ENCODE peak calls at places on chromosomes 12 and 14, in ten cellular contexts. F is fibroblast of lung, G is K562, C is A673, O is left lung, J is ascending aorta, T is sigmoid colon, W is tibial artery, Z is uterus, R is dorsolateral prefrontal cortex. X is an unnamed sample.

GRCh38 chr12:51399893-51400292 is 8.7 kb upstream of the GALNT6 start:
- DNase-seq in F (no peak), G (no peak), C (no peak), O (no peak), J (no peak), T (no peak), W (no peak), Z (no peak), R (no peak), X (no peak)

GRCh38 chr14:25887251-25887908 is 710.5 kb downstream of the NOVA1 start:
- DNase-seq in F (no peak), G (no peak), C (no peak), O (no peak), J (no peak), T (no peak), W (no peak), Z (no peak), R (no peak), X (no peak)

GRCh38 chr12:52198454-52199215 is 6.8 kb upstream of the KRT80 start:
- DNase-seq in F (no peak), G (no peak), C (no peak), O (peak; percentile 81), J (no peak), T (no peak), W (peak; percentile 52), Z (no peak), R (no peak), X (no peak)

GRCh38 chr14:20970983-20971704 is 15.9 kb downstream of the RNASE2 start:
- DNase-seq in F (peak; percentile 80), G (peak; percentile 85), C (peak; percentile 90), O (peak; percentile 98), J (peak; percentile 90), T (peak; percentile 92), W (peak; percentile 75), Z (peak; percentile 87), R (peak; percentile 74), X (peak; percentile 95)

GRCh38 chr14:100782516-100783320 is 43.2 kb upstream of the MEG3 start:
- DNase-seq in F (no peak), G (no peak), C (no peak), O (no peak), J (peak; percentile 50), T (peak; percentile 36), W (no peak), Z (no peak), R (peak; percentile 21), X (no peak)

GRCh38 chr14:34187645-34188044 is 236.8 kb upstream of the EGLN3 start:
- DNase-seq in F (no peak), G (no peak), C (no peak), O (no peak), J (no peak), T (no peak), W (no peak), Z (no peak), R (no peak), X (no peak)

GRCh38 chr12:2638273-2639019 is 156.3 kb upstream of the FKBP4 start:
- DNase-seq in F (no peak), G (no peak), C (no peak), O (no peak), J (no peak), T (peak; percentile 42), W (peak; percentile 1), Z (no peak), R (no peak), X (peak; percentile 37)

GRCh38 chr12:79524507-79525148 is 166.1 kb downstream of the PAWR start:
- DNase-seq in F (no peak), G (no peak), C (peak; percentile 68), O (no peak), J (no peak), T (no peak), W (no peak), Z (no peak), R (no peak), X (no peak)

GRCh38 chr14:103280278-103280917 is 53.6 kb upstream of the EIF5 start:
- DNase-seq in F (no peak), G (no peak), C (no peak), O (no peak), J (no peak), T (no peak), W (no peak), Z (no peak), R (no peak), X (no peak)

GRCh38 chr14:103281496-103282231 is 52.4 kb upstream of the EIF5 start:
- DNase-seq in F (peak; percentile 63), G (no peak), C (peak; percentile 77), O (no peak), J (no peak), T (peak; percentile 82), W (no peak), Z (peak; percentile 56), R (no peak), X (peak; percentile 82)

GRCh38 chr14:103283916-103284315 is 50.1 kb upstream of the EIF5 start:
- DNase-seq in F (no peak), G (no peak), C (no peak), O (no peak), J (no peak), T (no peak), W (no peak), Z (no peak), R (no peak), X (no peak)

GRCh38 chr14:103284574-103285467 is 49.2 kb upstream of the EIF5 start:
- DNase-seq in F (peak; percentile 49), G (no peak), C (no peak), O (no peak), J (no peak), T (no peak), W (no peak), Z (no peak), R (no peak), X (peak; percentile 54)

DNA sequence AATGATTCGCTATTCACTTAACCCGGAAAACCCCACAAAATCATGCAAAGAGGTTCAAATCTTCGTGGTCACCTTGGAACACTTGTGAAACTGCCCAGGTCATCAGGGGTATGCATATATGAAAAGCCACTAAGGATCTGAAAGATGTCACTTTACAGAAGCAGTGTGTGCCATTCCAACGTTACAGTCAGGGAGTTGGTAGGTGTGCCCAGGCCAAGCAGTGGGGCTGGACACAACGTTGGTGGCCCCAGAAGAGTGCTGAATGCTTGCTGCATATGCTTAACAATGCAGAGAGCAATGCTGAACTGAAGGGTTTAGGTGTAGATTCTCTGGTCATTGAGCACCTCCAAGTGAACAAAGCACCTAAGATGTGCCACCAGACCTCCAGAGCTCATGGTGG is 51.1 kb upstream of the EIF5 start:
- DNase-seq in F (no peak), G (no peak), C (no peak), O (no peak), J (no peak), T (no peak), W (no peak), Z (no peak), R (no peak), X (no peak)
- H3K27me3 ChIP-seq in F (peaks cover 7% of the 10 kb centered on the region), G (peaks cover 17% of the 10 kb centered on the region), C (no peaks in the 10 kb centered on the region), O (peaks cover 82% of the 10 kb centered on the region), J (peaks cover 10% of the 10 kb centered on the region), T (peaks cover 35% of the 10 kb centered on the region), W (peaks cover 66% of the 10 kb centered on the region), Z (no peaks in the 10 kb centered on the region), R (peaks cover 34% of the 10 kb centered on the region), X (peaks cover 29% of the 10 kb centered on the region)

DNA sequence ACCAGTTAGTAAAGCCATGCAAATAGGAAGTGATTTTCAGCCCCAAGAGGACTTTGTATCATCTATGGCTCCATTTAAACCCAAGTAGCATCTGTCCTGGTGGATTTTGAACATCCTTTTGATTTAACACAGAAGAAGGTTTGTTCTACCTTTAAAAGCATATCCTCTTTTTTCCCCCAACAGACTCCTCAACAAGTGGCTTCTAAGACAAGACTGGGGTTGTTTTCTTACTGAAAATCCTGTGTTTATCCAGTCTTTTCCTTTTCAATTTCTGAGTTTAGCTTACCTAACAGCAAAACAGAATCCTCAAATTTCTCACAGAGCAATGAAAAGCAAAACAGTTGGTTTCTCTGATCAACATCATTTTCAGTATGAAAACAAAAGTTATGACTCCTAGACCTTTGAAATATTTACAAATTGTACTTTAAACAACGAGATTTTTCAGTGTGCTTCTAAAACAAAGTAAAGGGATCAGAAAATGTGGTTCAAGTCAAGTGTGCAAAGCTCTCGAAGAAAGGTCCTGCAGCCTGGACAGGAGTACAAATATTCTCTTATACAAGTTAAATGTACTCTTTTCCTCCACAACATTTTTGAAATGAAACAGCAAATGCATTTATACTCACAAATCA is 2.8 kb downstream of the PHLDA1 start:
- DNase-seq in F (peak; percentile 35), G (no peak), C (no peak), O (no peak), J (no peak), T (no peak), W (no peak), Z (no peak), R (no peak), X (no peak)
- H3K4me3 ChIP-seq in F (peak overlapping the region; percentile 89), G (no peak overlapping the region), C (no peak overlapping the region), O (peak overlapping the region; percentile 57), J (peak overlapping the region; percentile 58), T (peak overlapping the region; percentile 84), W (peak overlapping the region; percentile 83), Z (peak overlapping the region; percentile 89), R (peak overlapping the region; percentile 85), X (peak overlapping the region; percentile 80)

GRCh38 chr12:93802293-93802692 is 125.1 kb downstream of the CRADD start:
- DNase-seq in F (no peak), G (no peak), C (no peak), O (no peak), J (no peak), T (no peak), W (no peak), Z (no peak), R (no peak), X (no peak)

GRCh38 chr12:93803408-93803807 is 126.2 kb downstream of the CRADD start:
- DNase-seq in F (peak; percentile 88), G (no peak), C (peak; percentile 53), O (no peak), J (no peak), T (no peak), W (no peak), Z (no peak), R (no peak), X (no peak)

GRCh38 chr12:93805736-93806141 is 128.6 kb downstream of the CRADD start:
- DNase-seq in F (no peak), G (no peak), C (peak; percentile 78), O (no peak), J (no peak), T (no peak), W (no peak), Z (no peak), R (no peak), X (no peak)

GRCh38 chr12:93804392-93805179 is 127.4 kb downstream of the CRADD start:
- DNase-seq in F (no peak), G (no peak), C (no peak), O (no peak), J (no peak), T (no peak), W (no peak), Z (no peak), R (no peak), X (no peak)

GRCh38 chr12:93802698-93803097 is 125.5 kb downstream of the CRADD start:
- DNase-seq in F (peak; percentile 77), G (no peak), C (no peak), O (no peak), J (no peak), T (no peak), W (no peak), Z (no peak), R (no peak), X (peak; percentile 21)
- TF ChIP-seq CTCF in F (peak; percentile 56), G (no peak), C (no peak), O (no peak), J (no peak), T (peak; percentile 13), W (no peak), Z (peak; percentile 12), R (no peak), X (no peak)

GRCh38 chr14:50901361-50901760 is 29.5 kb downstream of the ABHD12B start:
- DNase-seq in F (no peak), G (no peak), C (no peak), O (no peak), J (no peak), T (no peak), W (no peak), Z (no peak), R (no peak), X (no peak)

GRCh38 chr14:50906326-50906725 is 34.5 kb downstream of the ABHD12B start:
- DNase-seq in F (no peak), G (no peak), C (no peak), O (no peak), J (no peak), T (no peak), W (no peak), Z (no peak), R (no peak), X (no peak)

GRCh38 chr14:50904719-50905118 is 32.9 kb downstream of the ABHD12B start:
- DNase-seq in F (no peak), G (no peak), C (no peak), O (no peak), J (no peak), T (no peak), W (no peak), Z (no peak), R (no peak), X (no peak)
- H3K27me3 ChIP-seq in F (no peaks in the 10 kb centered on the region), G (no peaks in the 10 kb centered on the region), C (no peaks in the 10 kb centered on the region), O (no peaks in the 10 kb centered on the region), J (no peaks in the 10 kb centered on the region), T (no peaks in the 10 kb centered on the region), W (no peaks in the 10 kb centered on the region), Z (no peaks in the 10 kb centered on the region), R (no peaks in the 10 kb centered on the region), X (no peaks in the 10 kb centered on the region)

X was measured in GM23338.